ENCODE peak calls at places on chromosomes 7 and 10, in eight cellular contexts. C is fibroblast of pulmonary artery; I is effector memory CD8-positive, alpha-beta T cell; R is fibroblast of lung; W is CD8-positive, alpha-beta T cell; E is EL; S is NCI-H460; N is H9. Z is an unnamed sample.

GRCh38 chr10:22252801-22253577 is 35.2 kb upstream of the EBLN1 start:
- DNase-seq in C (peak), I (peak), R (peak), W (peak), E (peak), S (no peak), N (peak), Z (peak)

GRCh38 chr10:124005991-124006392 is 87.4 kb downstream of the CHST15 start:
- DNase-seq in C (no peak), I (no peak), R (no peak), W (no peak), E (no peak), S (no peak), N (no peak), Z (peak)

GRCh38 chr10:29600067-29600466 is 34.7 kb downstream of the SVIL start:
- DNase-seq in C (no peak), I (no peak), R (peak), W (no peak), E (no peak), S (no peak), N (no peak), Z (no peak)

GRCh38 chr10:72186633-72187330 is 29.0 kb upstream of the ANAPC16 start:
- DNase-seq in C (peak), I (no peak), R (peak), W (no peak), E (no peak), S (no peak), N (no peak), Z (no peak)

GRCh38 chr7:80722596-80723141 is 84.2 kb downstream of the CD36 start:
- DNase-seq in C (peak), I (no peak), R (peak), W (no peak), E (peak), S (peak), N (peak), Z (peak)

GRCh38 chr7:157568785-157569584 is 232.2 kb downstream of the DNAJB6 start:
- DNase-seq in C (peak), I (peak), R (peak), W (peak), E (peak), S (no peak), N (peak), Z (peak)

GRCh38 chr7:99782012-99782953 is 1.7 kb downstream of the CYP3A4 start:
- DNase-seq in C (no peak), I (no peak), R (no peak), W (no peak), E (no peak), S (no peak), N (no peak), Z (no peak)

GRCh38 chr7:3575753-3576531 is 274.9 kb downstream of the SDK1 start:
- DNase-seq in C (no peak), I (no peak), R (no peak), W (no peak), E (no peak), S (no peak), N (no peak), Z (no peak)

GRCh38 chr10:35495521-35496238 is 109.5 kb upstream of the GJD4 start:
- DNase-seq in C (no peak), I (no peak), R (no peak), W (no peak), E (peak), S (no peak), N (no peak), Z (no peak)

GRCh38 chr10:95795602-95796001 is 39.6 kb downstream of the ENTPD1 start:
- DNase-seq in C (no peak), I (no peak), R (no peak), W (no peak), E (no peak), S (no peak), N (no peak), Z (no peak)

GRCh38 chr7:92836489-92837213 is at the start of gene CDK6:
- DNase-seq in C (peak), I (peak), R (peak), W (peak), E (peak), S (no peak), N (peak), Z (peak)

GRCh38 chr7:151201751-151202150 is 8.5 kb downstream of the H2BK1 start:
- DNase-seq in C (no peak), I (no peak), R (no peak), W (no peak), E (no peak), S (no peak), N (no peak), Z (no peak)

GRCh38 chr7:70698219-70698832 is 433.6 kb upstream of the GALNT17 start:
- DNase-seq in C (peak), I (peak), R (peak), W (no peak), E (peak), S (peak), N (no peak), Z (no peak)

GRCh38 chr7:98294798-98295382 is 13.4 kb downstream of the BRI3 start:
- DNase-seq in C (peak), I (no peak), R (peak), W (peak), E (peak), S (peak), N (peak), Z (peak)

GRCh38 chr7:97215556-97215955 is 98.1 kb downstream of the SDHAF3 start:
- DNase-seq in C (no peak), I (no peak), R (no peak), W (no peak), E (no peak), S (no peak), N (peak), Z (no peak)

GRCh38 chr10:8386781-8387180 is 332.3 kb downstream of the GATA3 start:
- DNase-seq in C (no peak), I (no peak), R (no peak), W (no peak), E (no peak), S (no peak), N (no peak), Z (no peak)

GRCh38 chr7:32894171-32894570 is 2.6 kb upstream of the KBTBD2 start:
- DNase-seq in C (no peak), I (no peak), R (no peak), W (no peak), E (no peak), S (no peak), N (no peak), Z (no peak)

GRCh38 chr10:102230861-102231356 is 4.8 kb downstream of the ELOVL3 start:
- DNase-seq in C (peak), I (peak), R (no peak), W (peak), E (peak), S (no peak), N (peak), Z (peak)

GRCh38 chr10:97648557-97649404 is 8.3 kb downstream of the PI4K2A start:
- DNase-seq in C (peak), I (peak), R (peak), W (peak), E (peak), S (peak), N (peak), Z (no peak)

GRCh38 chr7:22854158-22855048 is 31.8 kb upstream of the TOMM7 start:
- DNase-seq in C (peak), I (peak), R (peak), W (peak), E (peak), S (peak), N (peak), Z (peak)

GRCh38 chr10:103967433-103968142 is 648 bp downstream of the SLK start:
- DNase-seq in C (peak), I (no peak), R (peak), W (no peak), E (peak), S (no peak), N (no peak), Z (no peak)

GRCh38 chr7:99619571-99620130 is 2.9 kb downstream of the ZSCAN25 start:
- DNase-seq in C (no peak), I (no peak), R (no peak), W (no peak), E (no peak), S (no peak), N (no peak), Z (no peak)

GRCh38 chr7:2939193-2939885 is 95.2 kb upstream of the GNA12 start:
- DNase-seq in C (no peak), I (no peak), R (peak), W (no peak), E (peak), S (no peak), N (peak), Z (peak)

GRCh38 chr7:19853261-19853832 is 79.9 kb upstream of the TMEM196 start:
- DNase-seq in C (no peak), I (no peak), R (no peak), W (no peak), E (no peak), S (no peak), N (no peak), Z (no peak)

GRCh38 chr10:132539431-132539839 is 1.8 kb downstream of the INPP5A start:
- DNase-seq in C (no peak), I (no peak), R (peak), W (peak), E (no peak), S (no peak), N (no peak), Z (peak)